ENCODE peak calls at places on chromosomes 2 and 18, in four cellular contexts. K, R, H and D are unnamed samples.

GRCh38 chr18:55641501-55641900 is 53.5 kb upstream of the TCF4 start:
- DNase-seq in K (no peak), H (no peak), R (no peak), D (no peak)

GRCh38 chr2:200129756-200130462 is 174.5 kb downstream of the MAIP1 start:
- DNase-seq in R (no peak), H (no peak), K (no peak), D (no peak)

GRCh38 chr18:28041366-28041765 is 135.6 kb downstream of the CDH2 start:
- DNase-seq in H (no peak), R (no peak), K (no peak), D (no peak)

GRCh38 chr2:41994661-41995060 is 53.2 kb upstream of the PKDCC start:
- DNase-seq in H (no peak), R (no peak), K (no peak), D (no peak)

GRCh38 chr2:216294305-216294704 is 78.0 kb downstream of the MARCHF4 start:
- DNase-seq in H (peak), K (no peak), R (no peak), D (no peak)

GRCh38 chr2:43538034-43538670 is 57.7 kb downstream of the THADA start:
- DNase-seq in R (no peak), K (no peak), H (no peak), D (no peak)

GRCh38 chr2:34419856-34420255 is 820.8 kb upstream of the FAM98A start:
- DNase-seq in H (no peak), R (no peak), K (no peak), D (no peak)

GRCh38 chr2:160228141-160228963 is 28.3 kb upstream of the ITGB6 start:
- DNase-seq in K (no peak), H (no peak), R (no peak), D (no peak)

GRCh38 chr2:128503358-128504241 is 184.9 kb upstream of the HS6ST1 start:
- DNase-seq in K (no peak), R (no peak), H (no peak), D (no peak)

GRCh38 chr2:210593166-210593565 is 36.8 kb downstream of the CPS1 start:
- DNase-seq in H (no peak), R (no peak), K (no peak), D (no peak)

GRCh38 chr2:234411793-234412192 is 85.1 kb downstream of the ARL4C start:
- DNase-seq in K (no peak), H (no peak), R (no peak), D (no peak)

GRCh38 chr2:66700181-66700686 is 265.3 kb downstream of the MEIS1 start:
- DNase-seq in K (no peak), H (no peak), R (peak), D (no peak)